ENCODE peak calls at places on chromosomes 6 and 20, in six cellular contexts. B, H, Q, J, I and D are unnamed samples.

GRCh38 chr6:10555625-10556309 is 34.6 kb downstream of the GCNT2 start:
- DNase-seq in Q (no peak), H (no peak), J (peak), I (no peak), B (peak), D (no peak)

GRCh38 chr20:41095110-41095969 is 42.0 kb upstream of the PLCG1 start:
- DNase-seq in I (peak), J (peak), B (peak), Q (peak), H (no peak), D (peak)

GRCh38 chr6:168027521-168027920 is 30.1 kb downstream of the KIF25 start:
- DNase-seq in J (no peak), Q (no peak), B (no peak), H (no peak), I (no peak), D (no peak)

GRCh38 chr6:75230484-75231325 is 12.9 kb downstream of the COX7A2 start:
- DNase-seq in I (no peak), H (no peak), Q (no peak), J (peak), B (peak), D (no peak)

GRCh38 chr6:6975395-6976111 is 132.2 kb upstream of the RREB1 start:
- DNase-seq in H (no peak), I (no peak), B (no peak), Q (no peak), J (no peak), D (no peak)

GRCh38 chr20:41034239-41034638 is 5.6 kb downstream of the TOP1 start:
- DNase-seq in Q (no peak), H (no peak), J (no peak), I (no peak), B (no peak), D (no peak)

GRCh38 chr6:142857609-142858195 is 87.3 kb downstream of the HIVEP2 start:
- DNase-seq in J (no peak), I (no peak), Q (no peak), B (no peak), H (no peak), D (peak)

GRCh38 chr20:47181056-47181862 is 175.2 kb downstream of the ZMYND8 start:
- DNase-seq in H (peak), I (no peak), Q (no peak), J (peak), B (peak), D (no peak)

GRCh38 chr6:15626878-15627683 is 35.7 kb downstream of the DTNBP1 start:
- DNase-seq in Q (no peak), H (no peak), I (no peak), B (no peak), J (no peak), D (no peak)

GRCh38 chr6:168032383-168032760 is 34.9 kb downstream of the KIF25 start:
- DNase-seq in J (peak), B (peak), Q (no peak), I (no peak), H (no peak), D (no peak)

GRCh38 chr6:168307695-168308021 is 11.9 kb downstream of the DACT2 start:
- DNase-seq in I (no peak), Q (no peak), J (no peak), B (no peak), H (no peak), D (no peak)

GRCh38 chr6:90868256-90868655 is 281.4 kb upstream of the MAP3K7 start:
- DNase-seq in Q (no peak), H (no peak), B (no peak), I (no peak), J (no peak), D (no peak)

GRCh38 chr6:135221505-135221904 is 40.4 kb downstream of the MYB start:
- DNase-seq in B (no peak), I (no peak), J (no peak), H (no peak), Q (no peak), D (no peak)

GRCh38 chr6:3231213-3232016 is 4.0 kb upstream of the TUBB2B start:
- DNase-seq in Q (no peak), B (peak), I (no peak), J (peak), H (no peak), D (no peak)

GRCh38 chr6:31569861-31570536 is 2.1 kb upstream of the LTA start:
- DNase-seq in H (no peak), I (no peak), B (no peak), J (no peak), Q (no peak), D (no peak)

GRCh38 chr6:165990216-165990615 is 177.4 kb downstream of the TBXT start:
- DNase-seq in J (no peak), Q (no peak), H (no peak), I (no peak), B (no peak), D (no peak)

GRCh38 chr6:8552023-8552422 is 116.7 kb upstream of the SLC35B3 start:
- DNase-seq in B (no peak), I (no peak), H (no peak), Q (no peak), J (no peak), D (no peak)

GRCh38 chr6:20584100-20584731 is 50.0 kb downstream of the CDKAL1 start:
- DNase-seq in I (no peak), J (no peak), H (no peak), B (no peak), Q (no peak), D (no peak)

GRCh38 chr6:149860513-149860833 is 3.7 kb downstream of the LRP11 start:
- DNase-seq in J (no peak), I (no peak), Q (no peak), B (no peak), H (no peak), D (no peak)

GRCh38 chr6:8855411-8855810 is 420.1 kb upstream of the SLC35B3 start:
- DNase-seq in I (no peak), J (no peak), Q (no peak), B (no peak), H (no peak), D (no peak)

GRCh38 chr20:50193851-50194830 is 3.5 kb downstream of the CEBPB start:
- DNase-seq in Q (no peak), J (peak), B (no peak), H (no peak), I (no peak), D (no peak)

GRCh38 chr6:111551521-111552231 is 54.0 kb downstream of the TRAF3IP2 start:
- DNase-seq in Q (no peak), B (no peak), J (no peak), H (no peak), I (no peak), D (no peak)

GRCh38 chr6:56741472-56741871 is 98.8 kb upstream of the DST start:
- DNase-seq in H (no peak), Q (no peak), B (no peak), J (no peak), I (no peak), D (no peak)

GRCh38 chr6:111625511-111626331 is 20.0 kb upstream of the TRAF3IP2 start:
- DNase-seq in Q (no peak), B (peak), J (no peak), H (no peak), I (no peak), D (no peak)

GRCh38 chr20:17226410-17227198 is at the start of gene PCSK2:
- DNase-seq in I (no peak), J (peak), B (peak), Q (no peak), H (no peak), D (no peak)

GRCh38 chr6:4973972-4974885 is 29.6 kb downstream of the RPP40 start:
- DNase-seq in B (no peak), I (no peak), Q (no peak), H (no peak), J (peak), D (no peak)

GRCh38 chr6:74585779-74586178 is 620.1 kb downstream of the COL12A1 start:
- DNase-seq in I (no peak), J (no peak), B (peak), Q (no peak), H (no peak), D (no peak)

GRCh38 chr20:62136283-62137091 is 6.7 kb downstream of the PSMA7 start:
- DNase-seq in H (no peak), J (peak), I (peak), Q (peak), B (peak), D (peak)

GRCh38 chr6:7879980-7880717 is 30.4 kb downstream of the TXNDC5 start:
- DNase-seq in H (no peak), Q (no peak), J (no peak), B (no peak), I (no peak), D (no peak)

GRCh38 chr6:163263196-163263595 is 151.3 kb upstream of the QKI start:
- DNase-seq in Q (no peak), B (no peak), H (no peak), J (no peak), I (no peak), D (no peak)